ENCODE peak calls at places on chromosomes 2 and 18, in ten cellular contexts. O is fibroblast of mammary gland, Z is T-cell, L is fibroblast of the aortic adventitia, V is fibroblast of pulmonary artery, M is germinal center, D is DMS153, H is dermis microvascular lymphatic vessel endothelial cell, F is heart right ventricle, E is heart left ventricle. S is an unnamed sample.

GRCh38 chr2:28175028-28175427 is 217.6 kb upstream of the FOSL2 start:
- DNase-seq in Z (no peak), M (no peak), O (no peak), H (no peak), D (no peak), L (no peak), E (no peak), V (no peak), F (no peak), S (no peak)

GRCh38 chr2:65349863-65350262 is 82.5 kb downstream of the SPRED2 start:
- DNase-seq in E (peak; percentile 82), D (peak; percentile 80), F (peak; percentile 74), V (peak; percentile 83), H (peak; percentile 82), Z (no peak), O (peak; percentile 85), L (peak; percentile 81), M (no peak), S (no peak)

GRCh38 chr2:171893824-171894611 is at the start of gene SLC25A12:
- DNase-seq in F (peak; percentile 80), H (peak; percentile 83), V (peak; percentile 79), D (peak; percentile 63), Z (peak; percentile 61), M (peak; percentile 90), E (peak; percentile 90), L (peak; percentile 72), O (peak; percentile 68), S (peak; percentile 69)

GRCh38 chr2:185219981-185220380 is 518.6 kb upstream of the FSIP2 start:
- DNase-seq in E (no peak), M (no peak), Z (no peak), F (no peak), H (no peak), L (no peak), O (peak; percentile 7), D (no peak), V (peak; percentile 1), S (no peak)

GRCh38 chr2:49459314-49459993 is 305.1 kb upstream of the FSHR start:
- DNase-seq in Z (no peak), F (no peak), E (no peak), D (no peak), V (no peak), M (no peak), O (no peak), H (no peak), L (no peak), S (no peak)

GRCh38 chr2:190413421-190413820 is 5.3 kb downstream of the MFSD6 start:
- DNase-seq in V (no peak), M (no peak), Z (no peak), L (no peak), O (no peak), H (peak; percentile 62), D (no peak), E (no peak), F (no peak), S (no peak)

GRCh38 chr18:75429975-75430374 is 2.5 kb upstream of the SMIM21 start:
- DNase-seq in M (no peak), D (no peak), Z (no peak), E (no peak), V (peak; percentile 8), H (no peak), F (no peak), O (peak; percentile 57), L (no peak), S (no peak)

GRCh38 chr18:8816805-8817204 is 111.4 kb downstream of the MTCL1 start:
- DNase-seq in D (no peak), F (no peak), M (no peak), H (no peak), L (peak; percentile 82), O (peak; percentile 40), Z (no peak), V (peak; percentile 68), E (no peak), S (no peak)

GRCh38 chr2:121904656-121905055 is 149.2 kb downstream of the TSN start:
- DNase-seq in Z (no peak), D (peak; percentile 12), E (no peak), F (no peak), M (no peak), L (no peak), V (no peak), H (no peak), O (no peak), S (no peak)

GRCh38 chr18:50902797-50903196 is 23.9 kb downstream of the ME2 start:
- DNase-seq in M (no peak), E (no peak), O (no peak), V (no peak), D (peak; percentile 8), Z (no peak), H (no peak), L (no peak), F (no peak), S (no peak)

GRCh38 chr2:240399419-240400318 is 35.8 kb upstream of the GPC1 start:
- DNase-seq in F (no peak), E (peak; percentile 23), V (no peak), Z (no peak), H (no peak), O (no peak), D (no peak), L (no peak), M (no peak), S (no peak)

GRCh38 chr2:189179607-189179979 is at the start of gene COL5A2:
- DNase-seq in D (no peak), V (peak; percentile 96), M (no peak), E (peak; percentile 32), L (peak; percentile 94), H (peak; percentile 84), F (peak; percentile 50), Z (no peak), O (peak; percentile 94), S (no peak)

GRCh38 chr2:209661286-209661685 is 110.3 kb upstream of the UNC80 start:
- DNase-seq in H (peak; percentile 9), M (no peak), D (no peak), L (no peak), E (no peak), V (no peak), F (no peak), O (no peak), Z (no peak), S (no peak)

GRCh38 chr2:6812857-6813530 is 52.7 kb downstream of the CMPK2 start:
- DNase-seq in V (no peak), D (no peak), L (no peak), M (no peak), E (no peak), H (no peak), F (no peak), O (no peak), Z (no peak), S (no peak)

GRCh38 chr2:169712791-169713227 is 18.5 kb downstream of the PHOSPHO2 start:
- DNase-seq in H (no peak), F (no peak), O (no peak), L (no peak), Z (no peak), M (no peak), D (no peak), V (no peak), E (no peak), S (no peak)

GRCh38 chr2:211900518-211900917 is 638.1 kb downstream of the ERBB4 start:
- DNase-seq in Z (no peak), E (no peak), L (no peak), D (no peak), H (no peak), O (no peak), F (no peak), M (no peak), V (no peak), S (no peak)

GRCh38 chr2:224025874-224026273 is 13.2 kb downstream of the SERPINE2 start:
- DNase-seq in F (no peak), V (no peak), M (peak; percentile 36), E (no peak), Z (peak; percentile 33), O (no peak), D (no peak), H (peak; percentile 75), L (no peak), S (no peak)

GRCh38 chr18:48195782-48196181 is 213.4 kb downstream of the ZBTB7C start:
- DNase-seq in H (no peak), D (no peak), V (no peak), E (no peak), O (no peak), Z (no peak), L (no peak), M (no peak), F (no peak), S (no peak)

GRCh38 chr2:207254526-207255464 is 89.0 kb upstream of the KLF7 start:
- DNase-seq in V (peak; percentile 46), L (peak; percentile 48), O (peak; percentile 83), M (no peak), F (no peak), H (peak; percentile 13), D (no peak), Z (no peak), E (no peak), S (no peak)

GRCh38 chr2:233832414-233832813 is 21.9 kb downstream of the HJURP start:
- DNase-seq in L (peak; percentile 84), Z (no peak), M (no peak), F (no peak), H (no peak), V (peak; percentile 65), D (no peak), O (peak; percentile 70), E (no peak), S (no peak)

GRCh38 chr18:69787825-69788547 is 159.7 kb downstream of the CD226 start:
- DNase-seq in M (no peak), H (peak; percentile 26), F (no peak), Z (no peak), O (peak; percentile 42), L (peak; percentile 56), E (no peak), V (peak; percentile 72), D (no peak), S (no peak)

GRCh38 chr2:230254152-230254881 is 28.8 kb downstream of the SP140 start:
- DNase-seq in H (no peak), F (no peak), L (no peak), O (no peak), V (no peak), D (no peak), Z (peak; percentile 26), M (no peak), E (no peak), S (no peak)

S was measured in pancreas.